ENCODE peak calls at places on chromosome 14, in five cellular contexts. W is activated CD8-positive, alpha-beta T cell treated with anti-CD3 and anti-CD28 coated beads, Interleukin-2, amount 10 ng/mL, durations not matched to agents 7 days and 5 days; I is SK-N-SH; E is memory B cell; X is stromal cell of bone marrow. J is an unnamed sample.

GRCh38 chr14:96627811-96628775 is 125.9 kb downstream of the PAPOLA start:
- DNase-seq in W (no peak), I (peak; percentile 1), E (no peak), X (no peak), J (no peak)

GRCh38 chr14:50798048-50798421 is 32.9 kb downstream of the NIN start:
- DNase-seq in W (no peak), I (no peak), E (no peak), X (no peak), J (no peak)

GRCh38 chr14:60247994-60248696 is 876 bp upstream of the PPM1A start:
- DNase-seq in W (peak; percentile 89), I (peak; percentile 83), E (peak; percentile 83), X (peak; percentile 91), J (peak; percentile 90)

GRCh38 chr14:33848706-33849454 is 102.0 kb downstream of the EGLN3 start:
- DNase-seq in W (peak; percentile 33), I (peak; percentile 50), E (no peak), X (peak; percentile 7), J (peak; percentile 92)

GRCh38 chr14:68913516-68913915 is 65.6 kb downstream of the ACTN1 start:
- DNase-seq in W (no peak), I (no peak), E (no peak), X (no peak), J (no peak)

GRCh38 chr14:26200675-26201074 is 397.2 kb downstream of the NOVA1 start:
- DNase-seq in W (no peak), I (no peak), E (no peak), X (no peak), J (no peak)

GRCh38 chr14:63394432-63394831 is 75.7 kb upstream of the GPHB5 start:
- DNase-seq in W (no peak), I (no peak), E (no peak), X (no peak), J (no peak)

GRCh38 chr14:90384543-90384911 is 12.3 kb upstream of the CALM1 start:
- DNase-seq in W (peak; percentile 55), I (no peak), E (no peak), X (no peak), J (no peak)